ENCODE peak calls at places on chromosomes 13 and 19, in six cellular contexts. N is IMR-90, A is neuronal stem cell, R is H1, U is mesenchymal stem cell, C is trophoblast cell. G is an unnamed sample.

GRCh38 chr19:43765109-43765876 is 10.5 kb upstream of the SMG9 start:
- DNase-seq in N (peak), A (no peak), R (no peak), U (peak), C (peak), G (peak)

GRCh38 chr13:41515491-41516139 is 58.3 kb downstream of the RGCC start:
- DNase-seq in N (no peak), A (no peak), R (no peak), U (no peak), C (no peak), G (no peak)

GRCh38 chr19:46602392-46603194 is 1.5 kb downstream of the CALM3 start:
- DNase-seq in N (no peak), A (no peak), R (no peak), U (no peak), C (no peak), G (no peak)

GRCh38 chr19:31436121-31436776 is 87.0 kb upstream of the TSHZ3 start:
- DNase-seq in N (peak), A (no peak), R (peak), U (peak), C (peak), G (no peak)

GRCh38 chr13:107734891-107735620 is 480.3 kb downstream of the LIG4 start:
- DNase-seq in N (no peak), A (no peak), R (no peak), U (no peak), C (no peak), G (no peak)

GRCh38 chr19:49403404-49404187 is 15.5 kb downstream of the KASH5 start:
- DNase-seq in N (peak), A (no peak), R (peak), U (no peak), C (no peak), G (peak)

GRCh38 chr13:113584205-113584869 is at the start of gene TFDP1:
- DNase-seq in N (peak), A (peak), R (peak), U (peak), C (peak), G (peak)

GRCh38 chr19:8305798-8306197 is 2.4 kb downstream of the CD320 start:
- DNase-seq in N (no peak), A (no peak), R (no peak), U (no peak), C (no peak), G (no peak)

GRCh38 chr13:44867825-44868224 is 121.4 kb downstream of the NUFIP1 start:
- DNase-seq in N (no peak), A (no peak), R (no peak), U (no peak), C (no peak), G (no peak)

GRCh38 chr19:48844472-48844871 is 8.2 kb upstream of the HSD17B14 start:
- DNase-seq in N (peak), A (no peak), R (no peak), U (peak), C (peak), G (peak)

GRCh38 chr19:9565900-9566705 is 18.2 kb downstream of the ZNF121 start:
- DNase-seq in N (peak), A (no peak), R (no peak), U (peak), C (peak), G (no peak)

GRCh38 chr13:32334676-32335075 is 19.4 kb downstream of the BRCA2 start:
- DNase-seq in N (peak), A (no peak), R (no peak), U (peak), C (peak), G (no peak)

GRCh38 chr19:896434-896833 is 3.1 kb downstream of the RNU6-9 start:
- DNase-seq in N (no peak), A (no peak), R (no peak), U (no peak), C (no peak), G (no peak)

GRCh38 chr13:61162636-61163035 is 253.0 kb downstream of the PCDH20 start:
- DNase-seq in N (no peak), A (no peak), R (no peak), U (no peak), C (no peak), G (no peak)

GRCh38 chr13:39039033-39039432 is 777 bp downstream of the NHLRC3 start:
- DNase-seq in N (no peak), A (no peak), R (no peak), U (no peak), C (no peak), G (no peak)

GRCh38 chr13:79044415-79044814 is 361.6 kb downstream of the RBM26 start:
- DNase-seq in N (no peak), A (no peak), R (no peak), U (no peak), C (no peak), G (no peak)

GRCh38 chr19:35789978-35790944 is 14.9 kb downstream of the ARHGAP33 start:
- DNase-seq in N (no peak), A (no peak), R (no peak), U (no peak), C (no peak), G (peak)

GRCh38 chr19:3397266-3398022 is 31.1 kb downstream of the NFIC start:
- DNase-seq in N (no peak), A (no peak), R (peak), U (peak), C (no peak), G (peak)

GRCh38 chr19:14555918-14556661 is 15.8 kb downstream of the NDUFB7 start:
- DNase-seq in N (peak), A (no peak), R (no peak), U (peak), C (peak), G (peak)

GRCh38 chr19:51158474-51159129 is 16.5 kb downstream of the SIGLEC7 start:
- DNase-seq in N (peak), A (peak), R (peak), U (peak), C (peak), G (peak)

GRCh38 chr13:51638497-51638871 is 54.2 kb downstream of the WDFY2 start:
- DNase-seq in N (no peak), A (peak), R (no peak), U (peak), C (peak), G (no peak)

DNA sequence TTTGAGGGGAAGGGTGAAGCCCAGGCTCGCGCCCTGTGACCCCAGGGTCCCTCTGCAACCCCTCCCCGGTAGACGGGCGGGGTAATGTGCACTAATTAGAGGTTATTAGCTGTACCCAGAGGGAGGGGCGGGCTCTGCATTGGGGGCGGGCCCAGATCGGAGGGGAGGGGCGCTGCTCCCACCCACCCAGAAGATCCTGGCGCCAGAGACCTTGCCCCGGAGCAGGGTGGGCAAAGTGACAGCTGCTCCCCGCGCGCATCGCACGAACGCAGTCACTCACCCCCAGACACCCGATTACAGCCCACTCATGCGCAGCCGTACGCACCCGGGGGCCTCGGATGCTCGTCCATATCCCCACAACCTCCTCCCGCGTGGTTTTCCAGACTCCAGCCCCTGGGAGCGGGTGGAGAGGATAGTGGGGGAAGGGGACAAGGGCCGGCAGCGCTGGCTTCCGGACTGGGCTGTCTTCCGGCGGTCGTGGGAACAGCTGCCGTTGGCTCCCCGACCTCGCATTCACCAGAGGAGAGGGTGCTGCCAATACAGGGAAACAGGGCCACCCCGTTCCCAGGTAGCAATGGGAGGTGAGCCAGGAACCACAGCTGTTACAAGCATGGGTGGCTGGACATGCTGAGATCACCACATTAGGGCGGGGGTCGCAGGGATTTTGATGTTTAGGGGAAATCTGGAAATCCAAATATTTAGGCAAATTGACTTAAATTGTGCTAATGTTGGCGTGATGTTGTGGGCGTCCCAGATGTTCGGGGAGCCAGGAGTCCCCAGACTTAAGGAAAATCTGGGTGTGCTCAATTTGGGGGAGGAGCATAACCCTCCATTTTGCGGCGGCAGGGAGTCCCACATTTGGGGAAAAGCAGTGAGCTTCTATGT is 2.9 kb upstream of the HOOK2 start:
- DNase-seq in N (peak), A (no peak), R (peak), U (peak), C (peak), G (peak)
- H4K91ac ChIP-seq in N (peak), A (no peak), R (peak), U (peak), C (peak), G (no peak)

GRCh38 chr13:64029343-64030093 is 2613.9 kb upstream of the PCDH20 start:
- DNase-seq in N (no peak), A (no peak), R (no peak), U (no peak), C (no peak), G (no peak)
- H4K91ac ChIP-seq in N (no peak), A (no peak), R (no peak), U (no peak), C (no peak), G (no peak)

DNA sequence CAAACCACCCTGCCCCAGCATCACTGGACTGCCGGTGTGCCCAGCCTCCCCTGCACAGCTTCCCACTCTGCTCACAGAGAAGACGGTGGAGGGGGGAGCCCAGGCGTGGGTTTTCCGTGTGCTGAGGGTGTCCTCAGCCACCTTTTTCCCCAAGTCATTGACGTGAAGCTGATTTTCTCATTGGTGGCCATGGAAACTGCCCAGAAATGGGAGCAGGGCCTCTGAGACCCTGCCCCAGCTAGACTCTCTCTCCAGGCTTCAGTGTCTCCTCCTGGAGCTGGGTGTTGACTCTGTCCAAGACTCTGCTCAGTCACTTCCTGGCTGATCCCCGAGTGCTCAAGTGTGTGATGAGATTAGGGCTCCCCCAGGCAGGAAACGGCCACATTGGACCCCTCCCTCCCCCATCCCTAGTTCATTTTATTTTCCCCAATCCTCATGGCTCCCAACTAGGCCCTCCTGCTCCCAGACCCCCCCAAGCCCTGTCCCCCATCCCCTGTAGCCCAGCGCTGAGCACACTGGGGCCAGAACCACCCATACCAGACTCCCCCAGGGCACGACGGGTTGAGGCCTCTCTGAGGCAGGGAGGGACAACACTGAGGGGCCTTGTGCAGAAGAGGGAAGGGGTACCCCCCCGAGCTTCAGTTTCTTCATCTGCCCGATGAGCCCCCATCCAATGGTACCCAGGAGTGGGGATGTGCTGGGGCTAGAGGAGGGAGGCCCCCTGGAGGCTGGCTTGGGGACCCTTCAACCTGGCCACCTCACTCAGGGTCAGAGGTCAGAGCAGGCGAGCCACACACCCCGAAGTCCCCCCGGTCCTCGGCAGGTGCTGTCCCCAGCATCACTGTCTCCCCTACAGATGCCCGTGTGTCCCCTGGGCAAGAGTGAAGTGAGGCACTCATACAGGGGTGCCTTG is 1.2 kb upstream of the F2RL3 start:
- DNase-seq in N (no peak), A (no peak), R (no peak), U (peak), C (no peak), G (no peak)
- H4K91ac ChIP-seq in N (no peak), A (no peak), R (no peak), U (peak), C (no peak), G (no peak)

GRCh38 chr19:5880196-5880595 is 9.9 kb upstream of the FUT5 start:
- DNase-seq in N (no peak), A (no peak), R (no peak), U (no peak), C (no peak), G (no peak)

GRCh38 chr19:5877869-5878268 is 7.5 kb upstream of the FUT5 start:
- DNase-seq in N (no peak), A (peak), R (no peak), U (no peak), C (no peak), G (no peak)

GRCh38 chr19:5882421-5882968 is 12.2 kb upstream of the FUT5 start:
- DNase-seq in N (no peak), A (no peak), R (no peak), U (peak), C (no peak), G (no peak)

GRCh38 chr19:5881543-5882299 is 11.4 kb upstream of the FUT5 start:
- DNase-seq in N (no peak), A (no peak), R (no peak), U (no peak), C (no peak), G (no peak)

DNA sequence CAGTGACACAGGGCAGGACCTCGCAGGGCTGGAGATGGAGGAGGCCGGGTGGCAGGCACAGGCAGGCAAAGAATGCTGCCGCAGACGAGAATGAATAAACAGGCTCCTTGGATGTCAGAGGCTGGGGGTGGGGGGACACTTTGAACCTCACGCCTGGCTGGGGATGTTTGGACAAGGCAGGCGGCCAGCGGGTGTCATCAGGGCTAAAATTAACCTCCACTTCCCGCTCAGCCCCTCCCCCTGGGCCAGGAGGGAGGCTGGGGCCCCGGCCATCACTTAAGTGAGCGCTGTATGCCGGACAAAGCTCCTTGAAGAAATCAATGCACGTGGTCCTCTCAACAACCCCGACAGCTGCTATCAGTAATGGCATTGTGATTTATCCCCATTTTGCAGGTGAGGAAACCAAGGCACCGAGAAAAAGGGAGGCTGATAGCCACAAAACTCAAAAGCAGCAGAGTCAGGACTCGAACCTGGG is 10.3 kb upstream of the FUT5 start:
- DNase-seq in N (peak), A (no peak), R (no peak), U (peak), C (no peak), G (no peak)
- H4K91ac ChIP-seq in N (peak), A (no peak), R (no peak), U (peak), C (no peak), G (no peak)

GRCh38 chr13:43572601-43573360 is 214.0 kb downstream of the ENOX1 start:
- DNase-seq in N (peak), A (no peak), R (no peak), U (peak), C (peak), G (no peak)

GRCh38 chr13:43564941-43565340 is 221.8 kb downstream of the ENOX1 start:
- DNase-seq in N (no peak), A (no peak), R (no peak), U (no peak), C (no peak), G (no peak)

GRCh38 chr13:43573361-43573740 is 213.4 kb downstream of the ENOX1 start:
- DNase-seq in N (no peak), A (no peak), R (no peak), U (peak), C (peak), G (no peak)

GRCh38 chr13:43569688-43570087 is 217.1 kb downstream of the ENOX1 start:
- DNase-seq in N (no peak), A (no peak), R (no peak), U (no peak), C (no peak), G (no peak)

GRCh38 chr13:43567608-43568007 is 219.2 kb downstream of the ENOX1 start:
- DNase-seq in N (peak), A (no peak), R (no peak), U (peak), C (peak), G (no peak)
- H4K91ac ChIP-seq in N (no peak), A (no peak), R (no peak), U (no peak), C (no peak), G (no peak)

GRCh38 chr13:71913717-71914116 is 46.7 kb upstream of the DACH1 start:
- DNase-seq in N (no peak), A (no peak), R (no peak), U (no peak), C (no peak), G (no peak)
- H4K91ac ChIP-seq in N (no peak), A (no peak), R (no peak), U (no peak), C (no peak), G (no peak)

GRCh38 chr13:68440874-68441273 is 1210.7 kb upstream of the PCDH9 start:
- DNase-seq in N (no peak), A (no peak), R (no peak), U (no peak), C (no peak), G (no peak)
- H4K91ac ChIP-seq in N (no peak), A (no peak), R (no peak), U (no peak), C (no peak), G (no peak)

GRCh38 chr19:57583521-57584416 is at the start of gene ZIK1:
- DNase-seq in N (peak), A (peak), R (peak), U (peak), C (peak), G (peak)

GRCh38 chr19:57583104-57583520 is 833 bp upstream of the ZIK1 start:
- DNase-seq in N (no peak), A (no peak), R (no peak), U (no peak), C (no peak), G (peak)

DNA sequence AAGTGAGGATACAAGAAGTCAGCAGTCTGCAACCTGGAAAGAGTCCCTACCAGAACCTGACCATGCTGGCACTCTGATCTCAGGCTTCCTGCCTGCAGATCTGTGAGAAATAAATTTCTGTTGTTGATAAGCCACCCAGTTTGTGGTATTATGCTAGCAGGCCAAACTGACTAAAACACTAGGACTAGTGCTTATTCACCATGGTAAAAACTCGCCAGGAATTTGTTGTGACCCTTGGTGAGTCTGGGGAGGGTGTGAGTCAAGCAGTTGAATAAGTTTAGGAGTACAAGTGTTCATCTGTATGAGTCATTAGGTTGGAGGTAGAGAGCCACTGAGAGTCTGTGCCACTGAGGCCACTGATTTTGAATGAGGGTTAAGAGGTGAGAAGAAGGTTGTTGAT is 3.6 kb downstream of the ZIK1 start:
- DNase-seq in N (peak), A (no peak), R (no peak), U (no peak), C (peak), G (no peak)
- H4K91ac ChIP-seq in N (no peak), A (no peak), R (no peak), U (no peak), C (no peak), G (no peak)

DNA sequence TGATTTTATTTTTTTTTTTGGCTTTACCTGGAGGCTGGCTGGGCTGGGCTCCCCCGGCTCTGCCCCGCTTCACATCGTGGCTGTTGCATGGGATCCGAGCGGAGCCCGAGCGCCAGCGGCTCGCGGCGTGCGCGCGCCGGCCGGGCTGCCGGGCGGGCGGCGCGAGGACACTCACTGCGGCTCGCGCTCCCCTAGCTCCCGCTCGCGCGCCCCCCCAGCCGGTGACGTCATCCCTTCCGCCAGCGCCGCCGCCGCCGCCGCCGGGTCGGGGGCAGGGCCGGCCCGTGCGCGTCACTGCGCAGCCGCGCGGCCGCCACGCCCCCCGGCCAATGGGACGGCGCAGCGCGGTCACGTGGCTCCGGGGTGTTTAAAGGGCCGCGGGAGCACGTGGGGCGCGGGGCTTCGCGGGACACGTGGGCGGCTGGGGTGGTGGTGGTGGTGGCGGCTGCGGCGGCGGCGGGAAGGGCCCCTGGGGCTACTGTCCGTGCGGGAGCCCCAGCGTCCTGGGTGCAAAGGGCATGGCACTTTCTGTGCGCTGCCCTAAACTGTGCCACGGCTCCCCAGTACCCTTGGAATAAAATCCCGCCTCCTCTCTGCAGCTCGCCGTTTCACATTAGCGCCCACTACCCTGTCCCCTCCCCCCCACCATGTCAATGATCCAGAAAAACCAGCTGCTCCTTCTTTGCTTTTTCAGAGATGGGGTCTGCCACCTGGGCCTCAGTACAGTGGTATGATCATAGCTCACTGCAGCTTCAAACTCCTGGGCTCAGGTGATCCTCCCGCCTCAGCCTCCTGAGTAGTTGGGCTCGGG is at the start of gene PTPRS:
- DNase-seq in N (peak), A (peak), R (peak), U (peak), C (peak), G (peak)
- H4K91ac ChIP-seq in N (no peak), A (no peak), R (peak), U (no peak), C (peak), G (no peak)

GRCh38 chr13:111058796-111059506 is 56.2 kb upstream of the ARHGEF7 start:
- DNase-seq in N (no peak), A (no peak), R (no peak), U (peak), C (peak), G (peak)

GRCh38 chr13:111062305-111062704 is 52.8 kb upstream of the ARHGEF7 start:
- DNase-seq in N (no peak), A (no peak), R (no peak), U (no peak), C (no peak), G (no peak)

GRCh38 chr13:111060237-111060919 is 54.7 kb upstream of the ARHGEF7 start:
- DNase-seq in N (no peak), A (no peak), R (no peak), U (no peak), C (peak), G (no peak)

GRCh38 chr13:111064661-111065060 is 50.4 kb upstream of the ARHGEF7 start:
- DNase-seq in N (no peak), A (no peak), R (no peak), U (no peak), C (no peak), G (no peak)

GRCh38 chr13:111061338-111062045 is 53.6 kb upstream of the ARHGEF7 start:
- DNase-seq in N (no peak), A (no peak), R (no peak), U (no peak), C (peak), G (no peak)
- H4K91ac ChIP-seq in N (no peak), A (no peak), R (peak), U (no peak), C (no peak), G (no peak)

G was measured in H9.